ENCODE peak calls at places on chromosomes 16 and 17, in five cellular contexts. One of them, this sample, is unnamed.

GRCh38 chr16:73015612-73016487 is 32.1 kb downstream of the ZFHX3 start:
- DNase-seq in GM12878: peak
- DNase-seq in HepG2: peak
- DNase-seq in HEK293T: no peak
- DNase-seq in H1: no peak
- DNase-seq in this sample: no peak

GRCh38 chr17:78970834-78971763 is 8.6 kb downstream of the LGALS3BP start:
- DNase-seq in GM12878: no peak
- DNase-seq in HepG2: peak
- DNase-seq in HEK293T: peak
- DNase-seq in H1: peak
- DNase-seq in this sample: peak

GRCh38 chr16:23353440-23353839 is 51.3 kb downstream of the SCNN1B start:
- DNase-seq in GM12878: no peak
- DNase-seq in HepG2: no peak
- DNase-seq in HEK293T: no peak
- DNase-seq in H1: no peak
- DNase-seq in this sample: no peak

GRCh38 chr16:30774367-30775130 is 12.4 kb downstream of the RNF40 start:
- DNase-seq in GM12878: no peak
- DNase-seq in HepG2: no peak
- DNase-seq in HEK293T: no peak
- DNase-seq in H1: no peak
- DNase-seq in this sample: no peak

GRCh38 chr16:84087461-84088151 is 29.1 kb downstream of the MBTPS1 start:
- DNase-seq in GM12878: no peak
- DNase-seq in HepG2: no peak
- DNase-seq in HEK293T: no peak
- DNase-seq in H1: no peak
- DNase-seq in this sample: no peak

GRCh38 chr17:30035369-30035768 is 81.2 kb upstream of the NSRP1 start:
- DNase-seq in GM12878: no peak
- DNase-seq in HepG2: no peak
- DNase-seq in HEK293T: no peak
- DNase-seq in H1: no peak
- DNase-seq in this sample: no peak

GRCh38 chr17:77378318-77379064 is 237.7 kb downstream of the SEC14L1 start:
- DNase-seq in GM12878: no peak
- DNase-seq in HepG2: no peak
- DNase-seq in HEK293T: no peak
- DNase-seq in H1: no peak
- DNase-seq in this sample: no peak

GRCh38 chr16:57892447-57893096 is 78.4 kb downstream of the CNGB1 start:
- DNase-seq in GM12878: no peak
- DNase-seq in HepG2: peak
- DNase-seq in HEK293T: no peak
- DNase-seq in H1: no peak
- DNase-seq in this sample: no peak

GRCh38 chr16:30927789-30928378 is 4.5 kb downstream of the FBXL19 start:
- DNase-seq in GM12878: peak
- DNase-seq in HepG2: peak
- DNase-seq in HEK293T: peak
- DNase-seq in H1: peak
- DNase-seq in this sample: peak

DNA sequence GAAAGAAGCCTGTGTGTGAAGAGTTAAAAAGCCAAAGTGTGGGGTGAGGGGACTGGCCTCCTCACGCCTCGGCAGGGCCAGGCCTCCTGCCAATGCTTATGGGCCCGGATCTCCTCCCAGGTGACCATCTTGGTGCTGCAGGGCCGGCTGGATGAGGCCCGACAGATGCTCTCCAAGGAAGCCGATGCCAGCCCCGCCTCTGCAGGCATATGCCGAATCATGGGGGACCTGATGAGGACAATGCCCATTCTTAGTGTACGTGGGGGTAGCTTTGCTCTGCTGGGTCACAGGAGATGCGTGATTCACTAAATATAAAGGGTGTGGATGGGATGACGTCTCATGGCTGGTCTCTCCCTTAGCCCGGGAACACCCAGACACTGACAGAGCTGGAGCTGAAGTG is 19.5 kb downstream of the NUP85 start:
- DNase-seq in GM12878: no peak
- DNase-seq in HepG2: no peak
- DNase-seq in HEK293T: no peak
- DNase-seq in H1: no peak
- DNase-seq in this sample: no peak
- TF ChIP-seq SUZ12 in GM12878: no peak
- TF ChIP-seq SUZ12 in HepG2: no peak
- TF ChIP-seq SUZ12 in HEK293T: no peak
- TF ChIP-seq SUZ12 in H1: no peak
- TF ChIP-seq SUZ12 in this sample: no peak

DNA sequence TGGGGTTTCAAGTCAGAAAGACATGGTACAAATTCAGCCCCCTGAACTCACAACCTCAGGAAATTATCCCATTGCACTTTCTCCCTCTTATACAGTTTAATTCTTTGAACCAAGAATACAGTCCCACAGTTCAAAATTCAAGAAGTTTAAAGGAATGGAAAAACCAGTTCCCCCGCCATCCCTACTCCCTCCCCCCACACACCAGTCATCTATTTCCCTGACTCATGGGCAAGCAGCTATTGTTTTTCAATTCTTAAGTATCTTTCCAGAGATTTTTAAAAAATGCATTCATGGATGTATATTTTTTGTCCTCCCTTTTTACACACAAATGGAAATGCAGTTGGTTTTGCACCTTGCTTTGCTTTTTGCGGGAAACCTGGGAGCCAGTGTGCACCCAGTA is 7.3 kb downstream of the SYCE1L start:
- DNase-seq in GM12878: no peak
- DNase-seq in HepG2: no peak
- DNase-seq in HEK293T: no peak
- DNase-seq in H1: no peak
- DNase-seq in this sample: no peak
- TF ChIP-seq SUZ12 in GM12878: no peak
- TF ChIP-seq SUZ12 in HepG2: no peak
- TF ChIP-seq SUZ12 in HEK293T: no peak
- TF ChIP-seq SUZ12 in H1: no peak
- TF ChIP-seq SUZ12 in this sample: no peak

GRCh38 chr17:50234581-50234980 is 33.1 kb upstream of the COL1A1 start:
- DNase-seq in GM12878: no peak
- DNase-seq in HepG2: no peak
- DNase-seq in HEK293T: no peak
- DNase-seq in H1: no peak
- DNase-seq in this sample: no peak
- TF ChIP-seq SUZ12 in GM12878: no peak
- TF ChIP-seq SUZ12 in HepG2: no peak
- TF ChIP-seq SUZ12 in HEK293T: no peak
- TF ChIP-seq SUZ12 in H1: no peak
- TF ChIP-seq SUZ12 in this sample: no peak

GRCh38 chr17:40095356-40095943 is 4.9 kb downstream of the NR1D1 start:
- DNase-seq in GM12878: no peak
- DNase-seq in HepG2: no peak
- DNase-seq in HEK293T: no peak
- DNase-seq in H1: no peak
- DNase-seq in this sample: no peak
- TF ChIP-seq SUZ12 in GM12878: no peak
- TF ChIP-seq SUZ12 in HepG2: no peak
- TF ChIP-seq SUZ12 in HEK293T: no peak
- TF ChIP-seq SUZ12 in H1: no peak
- TF ChIP-seq SUZ12 in this sample: no peak

GRCh38 chr17:59402760-59403159 is 71.3 kb downstream of the YPEL2 start:
- DNase-seq in GM12878: no peak
- DNase-seq in HepG2: no peak
- DNase-seq in HEK293T: no peak
- DNase-seq in H1: no peak
- DNase-seq in this sample: no peak
- TF ChIP-seq SUZ12 in GM12878: no peak
- TF ChIP-seq SUZ12 in HepG2: no peak
- TF ChIP-seq SUZ12 in HEK293T: no peak
- TF ChIP-seq SUZ12 in H1: no peak
- TF ChIP-seq SUZ12 in this sample: no peak

GRCh38 chr16:87662254-87663204 is 60.2 kb downstream of the JPH3 start:
- DNase-seq in GM12878: no peak
- DNase-seq in HepG2: no peak
- DNase-seq in HEK293T: no peak
- DNase-seq in H1: no peak
- DNase-seq in this sample: no peak
- TF ChIP-seq SUZ12 in GM12878: no peak
- TF ChIP-seq SUZ12 in HepG2: no peak
- TF ChIP-seq SUZ12 in HEK293T: no peak
- TF ChIP-seq SUZ12 in H1: no peak
- TF ChIP-seq SUZ12 in this sample: no peak

GRCh38 chr17:2365132-2365531 is 27.8 kb downstream of the SGSM2 start:
- DNase-seq in GM12878: no peak
- DNase-seq in HepG2: no peak
- DNase-seq in HEK293T: no peak
- DNase-seq in H1: no peak
- DNase-seq in this sample: no peak
- TF ChIP-seq SUZ12 in GM12878: no peak
- TF ChIP-seq SUZ12 in HepG2: no peak
- TF ChIP-seq SUZ12 in HEK293T: no peak
- TF ChIP-seq SUZ12 in H1: no peak
- TF ChIP-seq SUZ12 in this sample: no peak

DNA sequence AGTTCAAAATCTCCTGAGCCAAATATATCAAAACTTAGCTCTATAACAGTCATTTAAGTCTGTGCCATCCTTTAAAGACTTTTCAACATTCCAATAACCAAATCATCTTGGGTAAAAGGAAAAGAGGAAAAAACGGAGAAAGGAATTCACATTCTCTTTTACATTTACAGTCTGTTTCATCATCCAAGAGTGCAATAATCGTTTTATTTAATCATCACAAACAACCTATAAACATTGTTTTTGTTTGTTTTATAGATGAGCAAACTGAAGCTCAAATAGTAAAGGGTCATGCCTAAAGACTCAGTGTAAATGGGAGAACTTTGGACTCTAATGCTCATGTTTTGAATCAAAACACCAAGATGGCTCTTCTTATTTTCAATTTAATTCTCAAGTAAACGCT is 252.3 kb downstream of the TOX3 start:
- DNase-seq in GM12878: no peak
- DNase-seq in HepG2: no peak
- DNase-seq in HEK293T: no peak
- DNase-seq in H1: no peak
- DNase-seq in this sample: no peak
- TF ChIP-seq SUZ12 in GM12878: no peak
- TF ChIP-seq SUZ12 in HepG2: no peak
- TF ChIP-seq SUZ12 in HEK293T: no peak
- TF ChIP-seq SUZ12 in H1: no peak
- TF ChIP-seq SUZ12 in this sample: no peak

GRCh38 chr17:38430316-38430715 is 2.1 kb downstream of the ARHGAP23 start:
- DNase-seq in GM12878: no peak
- DNase-seq in HepG2: no peak
- DNase-seq in HEK293T: no peak
- DNase-seq in H1: no peak
- DNase-seq in this sample: no peak

GRCh38 chr17:38428150-38428642 is at the start of gene ARHGAP23:
- DNase-seq in GM12878: no peak
- DNase-seq in HepG2: no peak
- DNase-seq in HEK293T: no peak
- DNase-seq in H1: no peak
- DNase-seq in this sample: no peak

GRCh38 chr17:38429476-38430100 is 1.3 kb downstream of the ARHGAP23 start:
- DNase-seq in GM12878: no peak
- DNase-seq in HepG2: no peak
- DNase-seq in HEK293T: no peak
- DNase-seq in H1: no peak
- DNase-seq in this sample: no peak

GRCh38 chr17:38427160-38427949 is 909 bp upstream of the ARHGAP23 start:
- DNase-seq in GM12878: no peak
- DNase-seq in HepG2: no peak
- DNase-seq in HEK293T: no peak
- DNase-seq in H1: no peak
- DNase-seq in this sample: no peak

DNA sequence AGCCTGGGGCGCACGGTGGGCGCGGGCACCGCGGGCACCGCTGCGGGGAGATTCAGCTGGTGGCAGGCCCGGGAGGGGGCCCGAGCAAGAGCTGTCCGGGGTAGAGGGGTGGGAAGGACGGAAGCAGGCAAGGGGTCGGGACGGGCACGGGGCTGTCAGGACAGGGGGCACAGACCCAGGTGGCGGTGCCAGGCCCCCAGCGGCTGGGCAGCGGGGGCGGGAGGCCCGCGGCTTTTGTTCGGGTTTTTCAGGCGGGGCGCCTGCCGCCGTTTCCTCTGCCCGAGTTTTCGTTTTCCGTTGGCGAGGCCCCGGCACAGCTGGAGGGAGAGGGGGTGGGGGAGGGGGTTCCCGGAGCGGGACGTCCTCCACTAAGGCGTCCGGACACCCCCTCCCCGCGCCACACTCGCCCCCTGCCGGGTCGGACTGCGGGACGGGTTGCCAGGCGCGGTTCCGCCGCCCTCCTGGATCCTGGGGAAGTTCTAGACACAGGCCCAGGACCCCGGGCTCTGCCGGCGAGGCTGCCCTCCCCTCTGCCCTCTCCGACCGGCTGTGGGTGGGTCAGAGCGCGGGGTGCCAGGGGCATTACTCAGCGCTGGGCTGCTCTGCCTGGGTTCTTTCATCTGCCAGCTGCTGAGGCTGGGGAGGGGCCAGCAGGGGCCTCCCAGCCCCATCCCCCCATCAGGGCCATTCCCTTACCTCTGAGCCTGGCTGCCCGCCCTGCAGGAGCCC is 543 bp downstream of the ARHGAP23 start:
- DNase-seq in GM12878: no peak
- DNase-seq in HepG2: no peak
- DNase-seq in HEK293T: no peak
- DNase-seq in H1: no peak
- DNase-seq in this sample: no peak
- TF ChIP-seq SUZ12 in GM12878: no peak
- TF ChIP-seq SUZ12 in HepG2: no peak
- TF ChIP-seq SUZ12 in HEK293T: no peak
- TF ChIP-seq SUZ12 in H1: no peak
- TF ChIP-seq SUZ12 in this sample: no peak

This sample was measured in NT2/D1.